ENCODE peak calls at places on chromosomes 12 and 14, in five cellular contexts. I is dermis microvascular lymphatic vessel endothelial cell; K is GM12865; J is HFFc6; V is stimulated activated naive CD8-positive, alpha-beta T cell treated with anti-CD3 and anti-CD28 coated beads, Interleukin-15, amount 100 ng/mL, for 72 hours. B is an unnamed sample.
A peak's percentile ranks its signal among the peaks of the same experiment; 100 is the strongest.

GRCh38 chr12:117097159-117097558 is 2.1 kb downstream of the TESC start:
- DNase-seq in I (no peak), K (no peak), J (no peak), V (no peak), B (no peak)

GRCh38 chr12:46915082-46915481 is 89.3 kb upstream of the SLC38A4 start:
- DNase-seq in I (no peak), K (no peak), J (peak; percentile 93), V (no peak), B (no peak)

GRCh38 chr12:85782711-85783110 is 53.5 kb downstream of the RASSF9 start:
- DNase-seq in I (no peak), K (no peak), J (no peak), V (no peak), B (no peak)

GRCh38 chr12:91276529-91276928 is 93.9 kb upstream of the DCN start:
- DNase-seq in I (no peak), K (no peak), J (no peak), V (no peak), B (no peak)

GRCh38 chr14:59166258-59166657 is 22.2 kb upstream of the DAAM1 start:
- DNase-seq in I (no peak), K (no peak), J (no peak), V (no peak), B (no peak)

GRCh38 chr12:1881936-1882335 is 36.5 kb downstream of the CACNA2D4 start:
- DNase-seq in I (no peak), K (no peak), J (no peak), V (no peak), B (no peak)

GRCh38 chr12:121581681-121582439 is 1.0 kb upstream of the KDM2B start:
- DNase-seq in I (no peak), K (no peak), J (peak; percentile 33), V (no peak), B (no peak)

GRCh38 chr12:46455648-46456352 is 83.2 kb upstream of the SLC38A2 start:
- DNase-seq in I (no peak), K (no peak), J (no peak), V (peak; percentile 20), B (no peak)

GRCh38 chr14:23883684-23884540 is 69.7 kb upstream of the DHRS4 start:
- DNase-seq in I (no peak), K (no peak), J (no peak), V (no peak), B (no peak)

GRCh38 chr12:131828671-131829350 is 618 bp downstream of the MMP17 start:
- DNase-seq in I (no peak), K (no peak), J (no peak), V (no peak), B (no peak)

GRCh38 chr14:73761621-73762355 is 47.6 kb upstream of the PNMA1 start:
- DNase-seq in I (no peak), K (peak; percentile 54), J (no peak), V (no peak), B (no peak)

GRCh38 chr14:68211421-68211820 is 391.8 kb downstream of the RAD51B start:
- DNase-seq in I (no peak), K (peak; percentile 7), J (peak; percentile 25), V (no peak), B (no peak)

GRCh38 chr12:14193623-14194022 is 171.9 kb upstream of the ATF7IP start:
- DNase-seq in I (no peak), K (no peak), J (no peak), V (no peak), B (no peak)

GRCh38 chr14:92040431-92041040 is 677 bp upstream of the TRIP11 start:
- DNase-seq in I (no peak), K (peak; percentile 52), J (peak; percentile 8), V (peak; percentile 14), B (no peak)

GRCh38 chr12:6778571-6779550 is 6.5 kb downstream of the LAG3 start:
- DNase-seq in I (peak; percentile 71), K (peak; percentile 91), J (peak; percentile 87), V (peak; percentile 90), B (peak; percentile 80)

GRCh38 chr12:106345739-106346138 is 11.8 kb upstream of the POLR3B start:
- DNase-seq in I (peak; percentile 43), K (peak; percentile 11), J (peak; percentile 48), V (no peak), B (no peak)

GRCh38 chr12:46609671-46610070 is 216.1 kb downstream of the SLC38A4 start:
- DNase-seq in I (no peak), K (no peak), J (no peak), V (no peak), B (no peak)

GRCh38 chr14:63923422-63923752 is 70.6 kb downstream of the SYNE2 start:
- DNase-seq in I (no peak), K (no peak), J (no peak), V (no peak), B (no peak)

GRCh38 chr12:104790296-104791125 is 167.6 kb downstream of the SLC41A2 start:
- DNase-seq in I (no peak), K (peak; percentile 57), J (no peak), V (peak; percentile 38), B (peak; percentile 12)

GRCh38 chr12:30788754-30789153 is 34.0 kb upstream of the CAPRIN2 start:
- DNase-seq in I (no peak), K (no peak), J (no peak), V (no peak), B (no peak)

GRCh38 chr14:28348797-28349196 is 417.8 kb upstream of the FOXG1 start:
- DNase-seq in I (no peak), K (no peak), J (no peak), V (no peak), B (no peak)

GRCh38 chr14:80455031-80455430 is 243.7 kb upstream of the DIO2 start:
- DNase-seq in I (no peak), K (no peak), J (no peak), V (no peak), B (no peak)

GRCh38 chr12:57222286-57223190 is 5.9 kb downstream of the NXPH4 start:
- DNase-seq in I (no peak), K (no peak), J (no peak), V (no peak), B (no peak)

GRCh38 chr14:24903337-24903736 is 146.6 kb downstream of the STXBP6 start:
- DNase-seq in I (no peak), K (no peak), J (peak; percentile 59), V (no peak), B (no peak)

GRCh38 chr12:101414533-101415119 is 7.1 kb upstream of the ARL1 start:
- DNase-seq in I (peak; percentile 26), K (peak; percentile 70), J (peak; percentile 58), V (no peak), B (no peak)

GRCh38 chr14:72961579-72962335 is 35.5 kb downstream of the DCAF4 start:
- DNase-seq in I (no peak), K (no peak), J (peak; percentile 25), V (no peak), B (no peak)

GRCh38 chr12:132279930-132280329 is 49.5 kb downstream of the GALNT9 start:
- DNase-seq in I (no peak), K (no peak), J (no peak), V (no peak), B (no peak)